ENCODE peak calls at places on chromosome 2, in seven cellular contexts. O, I, W, C, F, H and N are unnamed samples.

GRCh38 chr2:175690113-175690716 is 311.9 kb downstream of the LNPK start:
- DNase-seq in F (no peak), H (peak), O (peak), W (peak), C (no peak), I (peak), N (peak)

GRCh38 chr2:133574620-133575019 is 6.4 kb upstream of the NCKAP5 start:
- DNase-seq in O (no peak), I (no peak), C (no peak), F (no peak), W (no peak), H (no peak), N (no peak)

GRCh38 chr2:21424375-21424774 is 300.6 kb downstream of the TDRD15 start:
- DNase-seq in I (no peak), F (no peak), O (no peak), W (no peak), C (no peak), H (no peak), N (no peak)

GRCh38 chr2:152126664-152127063 is 27.8 kb upstream of the CACNB4 start:
- DNase-seq in C (no peak), O (no peak), W (no peak), F (no peak), H (no peak), I (no peak), N (no peak)

GRCh38 chr2:15446961-15447360 is 114.2 kb downstream of the NBAS start:
- DNase-seq in I (no peak), O (no peak), W (no peak), H (no peak), C (no peak), F (no peak), N (no peak)

GRCh38 chr2:208092093-208092832 is 32.1 kb downstream of the CRYGD start:
- DNase-seq in I (no peak), H (no peak), F (no peak), O (no peak), C (no peak), W (no peak), N (no peak)

GRCh38 chr2:136530154-136530553 is 235.2 kb upstream of the THSD7B start:
- DNase-seq in W (no peak), C (no peak), H (no peak), O (no peak), I (no peak), F (no peak), N (no peak)

GRCh38 chr2:122804494-122804893 is 1049.0 kb downstream of the TSN start:
- DNase-seq in H (no peak), I (no peak), O (no peak), W (no peak), F (no peak), C (no peak), N (no peak)

GRCh38 chr2:47086054-47086471 is 69.0 kb downstream of the STPG4 start:
- DNase-seq in W (no peak), O (no peak), H (no peak), F (peak), C (no peak), I (no peak), N (no peak)

GRCh38 chr2:241595600-241596140 is 37.1 kb downstream of the BOK start:
- DNase-seq in C (no peak), F (no peak), I (no peak), H (no peak), W (no peak), O (no peak), N (no peak)

GRCh38 chr2:7915302-7916200 is 766.3 kb upstream of the ID2 start:
- DNase-seq in O (no peak), C (no peak), H (no peak), F (no peak), I (no peak), W (no peak), N (no peak)

GRCh38 chr2:101023327-101024107 is 21.4 kb downstream of the RPL31 start:
- DNase-seq in C (no peak), F (no peak), H (no peak), I (no peak), W (no peak), O (no peak), N (no peak)

GRCh38 chr2:190271783-190272456 is 47.7 kb downstream of the HIBCH start:
- DNase-seq in H (no peak), W (no peak), O (no peak), C (no peak), F (no peak), I (no peak), N (no peak)

GRCh38 chr2:222813177-222813843 is 47.5 kb upstream of the ACSL3 start:
- DNase-seq in O (no peak), I (no peak), F (no peak), H (no peak), W (no peak), C (no peak), N (no peak)

GRCh38 chr2:37920570-37920969 is 4.5 kb upstream of the RMDN2 start:
- DNase-seq in W (no peak), I (no peak), H (no peak), C (no peak), F (no peak), O (no peak), N (no peak)

GRCh38 chr2:232658217-232658785 is 24.9 kb downstream of the EFHD1 start:
- DNase-seq in C (no peak), O (no peak), I (no peak), F (no peak), W (no peak), H (no peak), N (no peak)

GRCh38 chr2:110702981-110703380 is 25.1 kb upstream of the BUB1 start:
- DNase-seq in I (no peak), O (no peak), C (no peak), H (no peak), W (no peak), F (no peak), N (no peak)

GRCh38 chr2:226600184-226600583 is 199.4 kb downstream of the IRS1 start:
- DNase-seq in O (no peak), C (no peak), F (no peak), I (no peak), W (no peak), H (no peak), N (no peak)

GRCh38 chr2:238872026-238872425 is 24.1 kb downstream of the TWIST2 start:
- DNase-seq in O (no peak), H (no peak), C (no peak), F (peak), I (no peak), W (no peak), N (no peak)

GRCh38 chr2:144643537-144644336 is 123.8 kb upstream of the ZEB2 start:
- DNase-seq in O (no peak), H (no peak), C (no peak), I (no peak), W (no peak), F (no peak), N (no peak)

GRCh38 chr2:109470121-109470921 is 143.4 kb downstream of the SEPTIN10 start:
- DNase-seq in F (peak), C (no peak), I (no peak), W (peak), O (no peak), H (no peak), N (no peak)

GRCh38 chr2:237449193-237449797 is 35.3 kb upstream of the COL6A3 start:
- DNase-seq in C (no peak), H (no peak), I (no peak), F (peak), W (no peak), O (no peak), N (no peak)

GRCh38 chr2:86825020-86825727 is 34.5 kb upstream of the CD8A start:
- DNase-seq in F (no peak), W (no peak), C (no peak), O (no peak), H (no peak), I (no peak), N (no peak)

GRCh38 chr2:46351388-46352141 is 54.4 kb downstream of the EPAS1 start:
- DNase-seq in O (no peak), I (no peak), F (no peak), W (peak), H (peak), C (peak), N (no peak)

GRCh38 chr2:46813046-46813445 is 102.6 kb downstream of the MCFD2 start:
- DNase-seq in W (no peak), C (no peak), O (no peak), I (no peak), F (no peak), H (no peak), N (no peak)

GRCh38 chr2:46329803-46330775 is 32.9 kb downstream of the EPAS1 start:
- DNase-seq in F (no peak), I (no peak), O (no peak), C (no peak), H (no peak), W (no peak), N (no peak)

GRCh38 chr2:238097201-238097987 is 2.7 kb upstream of the ESPNL start:
- DNase-seq in W (no peak), C (no peak), H (no peak), F (peak), O (no peak), I (no peak), N (no peak)

GRCh38 chr2:157032019-157032418 is 225.5 kb upstream of the GALNT5 start:
- DNase-seq in W (no peak), F (no peak), I (no peak), C (no peak), H (no peak), O (no peak), N (no peak)

GRCh38 chr2:113407446-113408099 is 29.9 kb upstream of the ZNG1B start:
- DNase-seq in I (no peak), C (no peak), F (no peak), O (no peak), W (no peak), H (no peak), N (no peak)

GRCh38 chr2:160388464-160389263 is 104.9 kb downstream of the RBMS1 start:
- DNase-seq in W (peak), O (no peak), F (no peak), I (no peak), H (no peak), C (no peak), N (no peak)

GRCh38 chr2:85243101-85244072 is 84.4 kb downstream of the TGOLN2 start:
- DNase-seq in C (peak), F (peak), H (no peak), W (peak), I (no peak), O (no peak), N (no peak)

GRCh38 chr2:19669126-19669525 is 232.7 kb downstream of the TTC32 start:
- DNase-seq in H (no peak), W (no peak), F (no peak), O (no peak), I (no peak), C (no peak), N (no peak)

GRCh38 chr2:190031971-190032623 is 30.4 kb downstream of the MSTN start:
- DNase-seq in O (no peak), F (no peak), C (no peak), H (no peak), I (no peak), W (no peak), N (peak)

GRCh38 chr2:199973703-199974102 is 18.3 kb downstream of the MAIP1 start:
- DNase-seq in F (no peak), I (no peak), W (no peak), O (peak), H (no peak), C (no peak), N (peak)

GRCh38 chr2:237464757-237465391 is 22.2 kb upstream of the MLPH start:
- DNase-seq in O (no peak), I (no peak), H (no peak), F (no peak), W (no peak), C (no peak), N (no peak)

GRCh38 chr2:48346124-48346536 is 183.8 kb upstream of the STON1 start:
- DNase-seq in I (peak), F (peak), H (no peak), C (no peak), O (no peak), W (peak), N (no peak)

GRCh38 chr2:176999331-176999730 is 213.3 kb upstream of the HNRNPA3 start:
- DNase-seq in O (no peak), W (no peak), I (no peak), F (no peak), C (no peak), H (no peak), N (no peak)

GRCh38 chr2:102603904-102604303 is 15.4 kb upstream of the SLC9A2 start:
- DNase-seq in O (no peak), F (no peak), H (no peak), C (no peak), W (no peak), I (no peak), N (no peak)